ENCODE peak calls at places on chromosomes 3 and 15, in four cellular contexts. T, O, K and F are unnamed samples.

GRCh38 chr3:155737844-155738460 is 6.9 kb downstream of the PLCH1 start:
- DNase-seq in O (no peak), T (no peak), K (no peak), F (no peak)

GRCh38 chr15:53716909-53717878 is 42.3 kb downstream of the WDR72 start:
- DNase-seq in T (no peak), O (no peak), K (peak), F (no peak)

GRCh38 chr15:78004919-78005634 is 72.4 kb downstream of the TBC1D2B start:
- DNase-seq in T (peak), K (peak), O (peak), F (peak)

GRCh38 chr3:189914799-189915198 is 205.9 kb downstream of the P3H2 start:
- DNase-seq in O (no peak), T (peak), K (peak), F (peak)

GRCh38 chr3:102979682-102980378 is 545.0 kb downstream of the ZPLD1 start:
- DNase-seq in O (peak), T (peak), K (peak), F (no peak)

GRCh38 chr3:184531580-184532290 is 29.9 kb upstream of the EPHB3 start:
- DNase-seq in O (no peak), K (no peak), T (peak), F (no peak)

GRCh38 chr3:30855390-30855789 is 39.1 kb downstream of the GADL1 start:
- DNase-seq in K (peak), O (no peak), T (no peak), F (no peak)

GRCh38 chr3:126113733-126114132 is 29.8 kb upstream of the SLC41A3 start:
- DNase-seq in K (no peak), O (no peak), T (no peak), F (no peak)

GRCh38 chr15:50183112-50183794 is 1.3 kb downstream of the SLC27A2 start:
- DNase-seq in T (no peak), O (no peak), K (no peak), F (no peak)

GRCh38 chr3:58008140-58009025 is at the start of gene FLNB:
- DNase-seq in O (no peak), K (peak), T (peak), F (peak)

GRCh38 chr3:46701211-46701939 is at the start of gene TMIE:
- DNase-seq in K (no peak), T (no peak), O (no peak), F (no peak)

GRCh38 chr3:57164606-57165573 is at the start of gene IL17RD:
- DNase-seq in K (peak), T (peak), O (no peak), F (peak)

GRCh38 chr3:115790759-115791158 is 167.4 kb downstream of the GAP43 start:
- DNase-seq in T (peak), O (no peak), K (peak), F (peak)

GRCh38 chr3:100063929-100064461 is 50.3 kb downstream of the FILIP1L start:
- DNase-seq in T (peak), O (no peak), K (peak), F (peak)

GRCh38 chr3:50624634-50625033 is 7.7 kb downstream of the MAPKAPK3 start:
- DNase-seq in T (no peak), K (no peak), O (no peak), F (no peak)

GRCh38 chr3:156816794-156817741 is 9.1 kb upstream of the LEKR1 start:
- DNase-seq in T (peak), K (peak), O (peak), F (peak)

GRCh38 chr3:159964166-159964973 is 24.3 kb upstream of the IL12A start:
- DNase-seq in O (no peak), T (peak), K (peak), F (peak)

GRCh38 chr3:31893174-31893573 is 87.9 kb downstream of the OSBPL10 start:
- DNase-seq in O (no peak), K (peak), T (peak), F (peak)

GRCh38 chr15:38886315-38887163 is 321.9 kb upstream of the RASGRP1 start:
- DNase-seq in K (peak), T (peak), O (no peak), F (peak)

GRCh38 chr3:128006061-128006470 is 46.2 kb upstream of the SEC61A1 start:
- DNase-seq in K (no peak), T (no peak), O (no peak), F (no peak)

GRCh38 chr3:193906849-193907410 is 229.0 kb upstream of the HES1 start:
- DNase-seq in T (no peak), K (no peak), O (no peak), F (no peak)

GRCh38 chr3:97235179-97235578 is 420.8 kb downstream of the EPHA6 start:
- DNase-seq in O (no peak), K (no peak), T (no peak), F (no peak)

GRCh38 chr15:90320062-90320884 is 31.8 kb upstream of the ZNF774 start:
- DNase-seq in K (peak), T (peak), O (peak), F (peak)
- H3K4me3 ChIP-seq in K (no peak), T (no peak), O (peak), F (no peak)

GRCh38 chr3:137768361-137769320 is 4.5 kb downstream of the SOX14 start:
- DNase-seq in K (no peak), O (no peak), T (no peak), F (no peak)

GRCh38 chr3:137769321-137770065 is 5.4 kb downstream of the SOX14 start:
- DNase-seq in K (no peak), T (no peak), O (no peak), F (no peak)

GRCh38 chr3:137766069-137766960 is 2.2 kb downstream of the SOX14 start:
- DNase-seq in O (no peak), K (no peak), T (no peak), F (no peak)

GRCh38 chr3:137767146-137768020 is 3.3 kb downstream of the SOX14 start:
- DNase-seq in O (no peak), T (no peak), K (no peak), F (no peak)

DNA sequence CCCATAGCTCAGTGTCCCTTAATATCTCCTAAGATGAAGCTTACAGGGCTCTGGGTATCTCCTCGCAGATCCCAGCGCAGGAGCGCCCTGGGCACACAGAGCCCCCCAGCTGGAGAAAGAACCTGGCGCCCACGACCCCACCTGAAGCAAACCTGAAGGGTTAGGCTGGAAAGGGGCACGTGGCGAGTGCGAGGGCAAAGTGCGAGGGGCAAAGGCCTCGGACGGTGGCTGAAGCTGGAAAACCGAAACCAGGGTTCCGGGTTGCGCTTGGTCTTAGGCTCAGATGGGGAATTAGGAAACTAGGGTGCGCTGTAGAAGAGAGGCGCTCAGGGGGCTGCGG is 3.9 kb downstream of the SOX14 start:
- DNase-seq in K (no peak), O (no peak), T (no peak), F (no peak)
- H3K4me3 ChIP-seq in K (no peak), O (peak), T (peak), F (no peak)

DNA sequence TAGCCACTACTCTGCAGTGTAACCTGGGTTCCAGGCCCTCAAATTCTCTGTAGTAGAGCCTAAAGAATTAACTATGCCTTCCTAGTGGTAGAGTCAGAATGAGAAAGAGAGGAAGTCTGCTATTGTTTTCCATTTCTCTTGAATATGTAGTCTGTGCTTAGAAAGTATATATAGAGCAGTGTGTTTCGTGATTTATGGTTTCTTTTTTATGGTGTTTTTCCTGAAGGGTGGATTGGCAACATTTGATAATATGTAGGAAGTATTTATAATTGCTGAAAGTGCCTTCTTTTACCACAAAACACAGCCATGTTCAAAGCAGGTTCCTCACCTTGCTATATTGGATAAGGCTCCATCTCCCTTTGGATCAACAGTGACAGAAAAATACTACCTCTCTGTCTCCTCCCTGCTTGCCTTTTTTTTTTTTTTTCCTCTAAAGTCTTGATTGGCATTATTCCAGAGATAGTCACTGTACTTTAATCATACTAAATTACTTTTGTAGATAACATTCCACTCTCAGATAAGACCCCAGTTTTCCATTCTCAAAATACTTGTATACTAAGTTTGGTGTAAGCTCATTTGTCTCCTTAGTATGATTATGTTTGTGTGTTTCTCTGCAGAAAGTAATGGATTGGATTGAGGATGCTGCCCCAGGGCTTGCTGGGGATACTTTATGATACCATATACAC is 47.8 kb downstream of the IQGAP1 start:
- DNase-seq in K (no peak), T (no peak), O (no peak), F (no peak)
- H3K4me3 ChIP-seq in K (no peak), T (no peak), O (no peak), F (no peak)

DNA sequence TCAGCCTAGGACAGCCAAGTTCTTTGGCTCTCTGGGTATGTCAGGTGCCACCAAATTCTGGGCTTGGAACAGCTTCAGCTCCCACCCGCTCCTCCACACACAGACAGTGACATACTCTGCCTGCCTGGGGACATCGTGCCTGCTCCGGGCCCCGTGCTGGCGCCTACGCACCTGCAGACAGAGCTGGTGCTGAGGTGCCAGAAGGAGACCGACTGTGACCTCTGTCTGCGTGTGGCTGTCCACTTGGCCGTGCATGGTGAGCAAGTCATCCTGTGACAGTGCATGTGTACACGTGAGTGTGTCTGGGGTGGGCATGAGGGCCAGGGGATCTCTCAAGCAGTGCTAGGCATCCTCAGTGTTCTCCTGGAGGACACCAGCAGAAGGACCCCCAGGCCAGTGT is 922 bp downstream of the IL17RC start:
- DNase-seq in T (no peak), O (no peak), K (no peak), F (no peak)
- H3K4me3 ChIP-seq in T (peak), O (peak), K (peak), F (peak)